ENCODE peak calls at places on chromosomes 5 and 9, in four cellular contexts. One of them, this sample, is unnamed.

GRCh38 chr5:10520716-10521115 is 43.2 kb upstream of the ANKRD33B start:
- DNase-seq in right cardiac atrium: no peak
- DNase-seq in activated CD8-positive, alpha-beta memory T cell treated with anti-CD3 and anti-CD28 coated beads, Interleukin-2, amount 10 ng/mL, durations not matched to agents 7 days and 5 days: no peak
- DNase-seq in stimulated activated CD4-positive, alpha-beta T cell treated with anti-CD3 and anti-CD28 coated beads, Interleukin-1b, Interleukin-23, amount 100 ng/mL, for 24 hours: no peak
- DNase-seq in this sample: no peak

GRCh38 chr9:111961575-111961974 is 65.0 kb downstream of the UGCG start:
- DNase-seq in stimulated activated CD4-positive, alpha-beta T cell treated with anti-CD3 and anti-CD28 coated beads, Interleukin-1b, Interleukin-23, amount 100 ng/mL, for 24 hours: no peak
- DNase-seq in activated CD8-positive, alpha-beta memory T cell treated with anti-CD3 and anti-CD28 coated beads, Interleukin-2, amount 10 ng/mL, durations not matched to agents 7 days and 5 days: no peak
- DNase-seq in right cardiac atrium: no peak
- DNase-seq in this sample: peak; percentile 46

GRCh38 chr5:172502410-172502809 is 48.1 kb upstream of the SH3PXD2B start:
- DNase-seq in right cardiac atrium: no peak
- DNase-seq in stimulated activated CD4-positive, alpha-beta T cell treated with anti-CD3 and anti-CD28 coated beads, Interleukin-1b, Interleukin-23, amount 100 ng/mL, for 24 hours: no peak
- DNase-seq in activated CD8-positive, alpha-beta memory T cell treated with anti-CD3 and anti-CD28 coated beads, Interleukin-2, amount 10 ng/mL, durations not matched to agents 7 days and 5 days: no peak
- DNase-seq in this sample: no peak

GRCh38 chr5:113147088-113147487 is 170.5 kb downstream of the DCP2 start:
- DNase-seq in stimulated activated CD4-positive, alpha-beta T cell treated with anti-CD3 and anti-CD28 coated beads, Interleukin-1b, Interleukin-23, amount 100 ng/mL, for 24 hours: no peak
- DNase-seq in right cardiac atrium: no peak
- DNase-seq in activated CD8-positive, alpha-beta memory T cell treated with anti-CD3 and anti-CD28 coated beads, Interleukin-2, amount 10 ng/mL, durations not matched to agents 7 days and 5 days: no peak
- DNase-seq in this sample: no peak

GRCh38 chr5:141558150-141558549 is 60.6 kb downstream of the DIAPH1 start:
- DNase-seq in stimulated activated CD4-positive, alpha-beta T cell treated with anti-CD3 and anti-CD28 coated beads, Interleukin-1b, Interleukin-23, amount 100 ng/mL, for 24 hours: no peak
- DNase-seq in activated CD8-positive, alpha-beta memory T cell treated with anti-CD3 and anti-CD28 coated beads, Interleukin-2, amount 10 ng/mL, durations not matched to agents 7 days and 5 days: no peak
- DNase-seq in right cardiac atrium: no peak
- DNase-seq in this sample: no peak

GRCh38 chr5:120555345-120555744 is 91.2 kb downstream of the PRR16 start:
- DNase-seq in activated CD8-positive, alpha-beta memory T cell treated with anti-CD3 and anti-CD28 coated beads, Interleukin-2, amount 10 ng/mL, durations not matched to agents 7 days and 5 days: no peak
- DNase-seq in stimulated activated CD4-positive, alpha-beta T cell treated with anti-CD3 and anti-CD28 coated beads, Interleukin-1b, Interleukin-23, amount 100 ng/mL, for 24 hours: no peak
- DNase-seq in right cardiac atrium: no peak
- DNase-seq in this sample: no peak

GRCh38 chr5:73821003-73821402 is 195.0 kb downstream of the ARHGEF28 start:
- DNase-seq in stimulated activated CD4-positive, alpha-beta T cell treated with anti-CD3 and anti-CD28 coated beads, Interleukin-1b, Interleukin-23, amount 100 ng/mL, for 24 hours: no peak
- DNase-seq in right cardiac atrium: no peak
- DNase-seq in activated CD8-positive, alpha-beta memory T cell treated with anti-CD3 and anti-CD28 coated beads, Interleukin-2, amount 10 ng/mL, durations not matched to agents 7 days and 5 days: no peak
- DNase-seq in this sample: no peak

GRCh38 chr5:19240150-19240549 is 747.9 kb downstream of the CDH18 start:
- DNase-seq in activated CD8-positive, alpha-beta memory T cell treated with anti-CD3 and anti-CD28 coated beads, Interleukin-2, amount 10 ng/mL, durations not matched to agents 7 days and 5 days: no peak
- DNase-seq in stimulated activated CD4-positive, alpha-beta T cell treated with anti-CD3 and anti-CD28 coated beads, Interleukin-1b, Interleukin-23, amount 100 ng/mL, for 24 hours: no peak
- DNase-seq in right cardiac atrium: no peak
- DNase-seq in this sample: no peak

GRCh38 chr9:99336531-99336930 is 114.4 kb downstream of the SEC61B start:
- DNase-seq in activated CD8-positive, alpha-beta memory T cell treated with anti-CD3 and anti-CD28 coated beads, Interleukin-2, amount 10 ng/mL, durations not matched to agents 7 days and 5 days: no peak
- DNase-seq in stimulated activated CD4-positive, alpha-beta T cell treated with anti-CD3 and anti-CD28 coated beads, Interleukin-1b, Interleukin-23, amount 100 ng/mL, for 24 hours: no peak
- DNase-seq in right cardiac atrium: no peak
- DNase-seq in this sample: no peak

GRCh38 chr5:40518511-40518917 is 161.2 kb upstream of the PTGER4 start:
- DNase-seq in activated CD8-positive, alpha-beta memory T cell treated with anti-CD3 and anti-CD28 coated beads, Interleukin-2, amount 10 ng/mL, durations not matched to agents 7 days and 5 days: no peak
- DNase-seq in right cardiac atrium: no peak
- DNase-seq in stimulated activated CD4-positive, alpha-beta T cell treated with anti-CD3 and anti-CD28 coated beads, Interleukin-1b, Interleukin-23, amount 100 ng/mL, for 24 hours: no peak
- DNase-seq in this sample: no peak

GRCh38 chr5:176774216-176775171 is 35.9 kb upstream of the UNC5A start:
- DNase-seq in right cardiac atrium: no peak
- DNase-seq in stimulated activated CD4-positive, alpha-beta T cell treated with anti-CD3 and anti-CD28 coated beads, Interleukin-1b, Interleukin-23, amount 100 ng/mL, for 24 hours: no peak
- DNase-seq in activated CD8-positive, alpha-beta memory T cell treated with anti-CD3 and anti-CD28 coated beads, Interleukin-2, amount 10 ng/mL, durations not matched to agents 7 days and 5 days: peak; percentile 38
- DNase-seq in this sample: no peak

GRCh38 chr5:78050888-78051287 is 243.6 kb downstream of the AP3B1 start:
- DNase-seq in right cardiac atrium: no peak
- DNase-seq in activated CD8-positive, alpha-beta memory T cell treated with anti-CD3 and anti-CD28 coated beads, Interleukin-2, amount 10 ng/mL, durations not matched to agents 7 days and 5 days: no peak
- DNase-seq in stimulated activated CD4-positive, alpha-beta T cell treated with anti-CD3 and anti-CD28 coated beads, Interleukin-1b, Interleukin-23, amount 100 ng/mL, for 24 hours: no peak
- DNase-seq in this sample: peak; percentile 2

GRCh38 chr5:10393491-10393890 is 40.0 kb downstream of the MARCHF6 start:
- DNase-seq in right cardiac atrium: no peak
- DNase-seq in activated CD8-positive, alpha-beta memory T cell treated with anti-CD3 and anti-CD28 coated beads, Interleukin-2, amount 10 ng/mL, durations not matched to agents 7 days and 5 days: no peak
- DNase-seq in stimulated activated CD4-positive, alpha-beta T cell treated with anti-CD3 and anti-CD28 coated beads, Interleukin-1b, Interleukin-23, amount 100 ng/mL, for 24 hours: no peak
- DNase-seq in this sample: no peak

GRCh38 chr9:129052592-129052991 is 16.2 kb downstream of the MIGA2 start:
- DNase-seq in right cardiac atrium: peak; percentile 85
- DNase-seq in activated CD8-positive, alpha-beta memory T cell treated with anti-CD3 and anti-CD28 coated beads, Interleukin-2, amount 10 ng/mL, durations not matched to agents 7 days and 5 days: no peak
- DNase-seq in stimulated activated CD4-positive, alpha-beta T cell treated with anti-CD3 and anti-CD28 coated beads, Interleukin-1b, Interleukin-23, amount 100 ng/mL, for 24 hours: no peak
- DNase-seq in this sample: no peak

GRCh38 chr5:157568717-157569116 is 6.9 kb downstream of the ADAM19 start:
- DNase-seq in stimulated activated CD4-positive, alpha-beta T cell treated with anti-CD3 and anti-CD28 coated beads, Interleukin-1b, Interleukin-23, amount 100 ng/mL, for 24 hours: no peak
- DNase-seq in right cardiac atrium: no peak
- DNase-seq in activated CD8-positive, alpha-beta memory T cell treated with anti-CD3 and anti-CD28 coated beads, Interleukin-2, amount 10 ng/mL, durations not matched to agents 7 days and 5 days: no peak
- DNase-seq in this sample: no peak

GRCh38 chr5:38364825-38365224 is 106.5 kb downstream of the EGFLAM start:
- DNase-seq in activated CD8-positive, alpha-beta memory T cell treated with anti-CD3 and anti-CD28 coated beads, Interleukin-2, amount 10 ng/mL, durations not matched to agents 7 days and 5 days: no peak
- DNase-seq in stimulated activated CD4-positive, alpha-beta T cell treated with anti-CD3 and anti-CD28 coated beads, Interleukin-1b, Interleukin-23, amount 100 ng/mL, for 24 hours: no peak
- DNase-seq in right cardiac atrium: no peak
- DNase-seq in this sample: no peak

GRCh38 chr5:9519537-9519936 is 26.3 kb downstream of the SEMA5A start:
- DNase-seq in activated CD8-positive, alpha-beta memory T cell treated with anti-CD3 and anti-CD28 coated beads, Interleukin-2, amount 10 ng/mL, durations not matched to agents 7 days and 5 days: no peak
- DNase-seq in stimulated activated CD4-positive, alpha-beta T cell treated with anti-CD3 and anti-CD28 coated beads, Interleukin-1b, Interleukin-23, amount 100 ng/mL, for 24 hours: no peak
- DNase-seq in right cardiac atrium: no peak
- DNase-seq in this sample: no peak

GRCh38 chr5:74639538-74640449 is 734 bp downstream of the ENC1 start:
- DNase-seq in stimulated activated CD4-positive, alpha-beta T cell treated with anti-CD3 and anti-CD28 coated beads, Interleukin-1b, Interleukin-23, amount 100 ng/mL, for 24 hours: no peak
- DNase-seq in activated CD8-positive, alpha-beta memory T cell treated with anti-CD3 and anti-CD28 coated beads, Interleukin-2, amount 10 ng/mL, durations not matched to agents 7 days and 5 days: peak; percentile 48
- DNase-seq in right cardiac atrium: no peak
- DNase-seq in this sample: no peak

GRCh38 chr9:116791314-116791713 is 104.2 kb downstream of the TRIM32 start:
- DNase-seq in activated CD8-positive, alpha-beta memory T cell treated with anti-CD3 and anti-CD28 coated beads, Interleukin-2, amount 10 ng/mL, durations not matched to agents 7 days and 5 days: no peak
- DNase-seq in stimulated activated CD4-positive, alpha-beta T cell treated with anti-CD3 and anti-CD28 coated beads, Interleukin-1b, Interleukin-23, amount 100 ng/mL, for 24 hours: no peak
- DNase-seq in right cardiac atrium: no peak
- DNase-seq in this sample: no peak

GRCh38 chr9:20804476-20805253 is 120.6 kb downstream of the FOCAD start:
- DNase-seq in stimulated activated CD4-positive, alpha-beta T cell treated with anti-CD3 and anti-CD28 coated beads, Interleukin-1b, Interleukin-23, amount 100 ng/mL, for 24 hours: no peak
- DNase-seq in right cardiac atrium: no peak
- DNase-seq in activated CD8-positive, alpha-beta memory T cell treated with anti-CD3 and anti-CD28 coated beads, Interleukin-2, amount 10 ng/mL, durations not matched to agents 7 days and 5 days: no peak
- DNase-seq in this sample: no peak

GRCh38 chr9:89154651-89155336 is 23.8 kb downstream of the SHC3 start:
- DNase-seq in right cardiac atrium: no peak
- DNase-seq in stimulated activated CD4-positive, alpha-beta T cell treated with anti-CD3 and anti-CD28 coated beads, Interleukin-1b, Interleukin-23, amount 100 ng/mL, for 24 hours: peak; percentile 22
- DNase-seq in activated CD8-positive, alpha-beta memory T cell treated with anti-CD3 and anti-CD28 coated beads, Interleukin-2, amount 10 ng/mL, durations not matched to agents 7 days and 5 days: no peak
- DNase-seq in this sample: peak; percentile 75

GRCh38 chr5:139658928-139659667 is 10.9 kb downstream of the CXXC5 start:
- DNase-seq in stimulated activated CD4-positive, alpha-beta T cell treated with anti-CD3 and anti-CD28 coated beads, Interleukin-1b, Interleukin-23, amount 100 ng/mL, for 24 hours: no peak
- DNase-seq in right cardiac atrium: peak; percentile 85
- DNase-seq in activated CD8-positive, alpha-beta memory T cell treated with anti-CD3 and anti-CD28 coated beads, Interleukin-2, amount 10 ng/mL, durations not matched to agents 7 days and 5 days: no peak
- DNase-seq in this sample: no peak

GRCh38 chr5:115507682-115508081 is 36.9 kb downstream of the FEM1C start:
- DNase-seq in right cardiac atrium: no peak
- DNase-seq in activated CD8-positive, alpha-beta memory T cell treated with anti-CD3 and anti-CD28 coated beads, Interleukin-2, amount 10 ng/mL, durations not matched to agents 7 days and 5 days: no peak
- DNase-seq in stimulated activated CD4-positive, alpha-beta T cell treated with anti-CD3 and anti-CD28 coated beads, Interleukin-1b, Interleukin-23, amount 100 ng/mL, for 24 hours: no peak
- DNase-seq in this sample: no peak

GRCh38 chr9:98607152-98607551 is 101.6 kb downstream of the GABBR2 start:
- DNase-seq in activated CD8-positive, alpha-beta memory T cell treated with anti-CD3 and anti-CD28 coated beads, Interleukin-2, amount 10 ng/mL, durations not matched to agents 7 days and 5 days: no peak
- DNase-seq in stimulated activated CD4-positive, alpha-beta T cell treated with anti-CD3 and anti-CD28 coated beads, Interleukin-1b, Interleukin-23, amount 100 ng/mL, for 24 hours: no peak
- DNase-seq in right cardiac atrium: no peak
- DNase-seq in this sample: no peak

GRCh38 chr5:136213919-136214493 is 21.0 kb upstream of the SMIM32 start:
- DNase-seq in right cardiac atrium: no peak
- DNase-seq in activated CD8-positive, alpha-beta memory T cell treated with anti-CD3 and anti-CD28 coated beads, Interleukin-2, amount 10 ng/mL, durations not matched to agents 7 days and 5 days: no peak
- DNase-seq in stimulated activated CD4-positive, alpha-beta T cell treated with anti-CD3 and anti-CD28 coated beads, Interleukin-1b, Interleukin-23, amount 100 ng/mL, for 24 hours: no peak
- DNase-seq in this sample: no peak

GRCh38 chr9:137480686-137481683 is 21.9 kb upstream of the NSMF start:
- DNase-seq in activated CD8-positive, alpha-beta memory T cell treated with anti-CD3 and anti-CD28 coated beads, Interleukin-2, amount 10 ng/mL, durations not matched to agents 7 days and 5 days: no peak
- DNase-seq in right cardiac atrium: no peak
- DNase-seq in stimulated activated CD4-positive, alpha-beta T cell treated with anti-CD3 and anti-CD28 coated beads, Interleukin-1b, Interleukin-23, amount 100 ng/mL, for 24 hours: no peak
- DNase-seq in this sample: no peak

GRCh38 chr9:87516222-87516930 is 18.7 kb downstream of the DAPK1 start:
- DNase-seq in right cardiac atrium: peak; percentile 78
- DNase-seq in stimulated activated CD4-positive, alpha-beta T cell treated with anti-CD3 and anti-CD28 coated beads, Interleukin-1b, Interleukin-23, amount 100 ng/mL, for 24 hours: no peak
- DNase-seq in activated CD8-positive, alpha-beta memory T cell treated with anti-CD3 and anti-CD28 coated beads, Interleukin-2, amount 10 ng/mL, durations not matched to agents 7 days and 5 days: no peak
- DNase-seq in this sample: peak; percentile 80